ENCODE peak calls at places on chromosome 2, in nine cellular contexts. One of them, this sample, is unnamed.

GRCh38 chr2:180077295-180077906 is 70.3 kb upstream of the CWC22 start:
- DNase-seq in H1: no peak
- DNase-seq in GM13976: peak
- DNase-seq in GM12864: no peak
- DNase-seq in fibroblast of pulmonary artery: peak
- DNase-seq in GM12865: no peak
- DNase-seq in adrenal gland: no peak
- DNase-seq in HepG2: peak
- DNase-seq in D721Med: no peak
- DNase-seq in this sample: peak

GRCh38 chr2:174058022-174058421 is 92.8 kb upstream of the SP3 start:
- DNase-seq in D721Med: no peak
- DNase-seq in GM12865: no peak
- DNase-seq in fibroblast of pulmonary artery: no peak
- DNase-seq in H1: no peak
- DNase-seq in GM12864: no peak
- DNase-seq in GM13976: no peak
- DNase-seq in HepG2: no peak
- DNase-seq in adrenal gland: no peak
- DNase-seq in this sample: no peak

GRCh38 chr2:240160291-240161086 is 20.0 kb upstream of the OTOS start:
- DNase-seq in GM13976: no peak
- DNase-seq in H1: no peak
- DNase-seq in GM12864: no peak
- DNase-seq in fibroblast of pulmonary artery: no peak
- DNase-seq in D721Med: no peak
- DNase-seq in GM12865: no peak
- DNase-seq in adrenal gland: no peak
- DNase-seq in HepG2: no peak
- DNase-seq in this sample: no peak

GRCh38 chr2:4140284-4140962 is 437.0 kb downstream of the DCDC2C start:
- DNase-seq in H1: no peak
- DNase-seq in HepG2: no peak
- DNase-seq in adrenal gland: no peak
- DNase-seq in GM12865: no peak
- DNase-seq in fibroblast of pulmonary artery: no peak
- DNase-seq in D721Med: no peak
- DNase-seq in GM13976: no peak
- DNase-seq in GM12864: no peak
- DNase-seq in this sample: no peak

GRCh38 chr2:241629762-241630435 is 7.1 kb downstream of the THAP4 start:
- DNase-seq in adrenal gland: no peak
- DNase-seq in GM12865: no peak
- DNase-seq in GM13976: no peak
- DNase-seq in D721Med: no peak
- DNase-seq in H1: no peak
- DNase-seq in fibroblast of pulmonary artery: no peak
- DNase-seq in HepG2: no peak
- DNase-seq in GM12864: no peak
- DNase-seq in this sample: no peak

GRCh38 chr2:218781691-218782528 is at the start of gene CYP27A1:
- DNase-seq in GM12865: no peak
- DNase-seq in D721Med: no peak
- DNase-seq in H1: no peak
- DNase-seq in adrenal gland: peak
- DNase-seq in GM12864: no peak
- DNase-seq in HepG2: peak
- DNase-seq in fibroblast of pulmonary artery: peak
- DNase-seq in GM13976: peak
- DNase-seq in this sample: peak

GRCh38 chr2:156423674-156424282 is 12.4 kb upstream of the GPD2 start:
- DNase-seq in H1: no peak
- DNase-seq in GM12864: no peak
- DNase-seq in adrenal gland: no peak
- DNase-seq in GM12865: no peak
- DNase-seq in HepG2: no peak
- DNase-seq in D721Med: no peak
- DNase-seq in GM13976: no peak
- DNase-seq in fibroblast of pulmonary artery: no peak
- DNase-seq in this sample: no peak

GRCh38 chr2:239523944-239524310 is 123.1 kb upstream of the HDAC4 start:
- DNase-seq in GM12864: no peak
- DNase-seq in H1: no peak
- DNase-seq in GM13976: no peak
- DNase-seq in HepG2: no peak
- DNase-seq in adrenal gland: no peak
- DNase-seq in fibroblast of pulmonary artery: no peak
- DNase-seq in D721Med: no peak
- DNase-seq in GM12865: no peak
- DNase-seq in this sample: no peak

GRCh38 chr2:44479127-44479887 is 117.6 kb downstream of the CAMKMT start:
- DNase-seq in adrenal gland: peak
- DNase-seq in H1: peak
- DNase-seq in GM13976: peak
- DNase-seq in HepG2: peak
- DNase-seq in GM12865: peak
- DNase-seq in GM12864: peak
- DNase-seq in fibroblast of pulmonary artery: peak
- DNase-seq in D721Med: peak
- DNase-seq in this sample: peak

GRCh38 chr2:196218109-196218508 is 46.7 kb upstream of the STK17B start:
- DNase-seq in GM13976: no peak
- DNase-seq in GM12865: no peak
- DNase-seq in H1: no peak
- DNase-seq in GM12864: no peak
- DNase-seq in fibroblast of pulmonary artery: no peak
- DNase-seq in adrenal gland: no peak
- DNase-seq in HepG2: no peak
- DNase-seq in D721Med: no peak
- DNase-seq in this sample: no peak

GRCh38 chr2:15832310-15832709 is 108.0 kb upstream of the MYCN start:
- DNase-seq in GM13976: no peak
- DNase-seq in D721Med: no peak
- DNase-seq in H1: no peak
- DNase-seq in GM12865: no peak
- DNase-seq in HepG2: no peak
- DNase-seq in adrenal gland: no peak
- DNase-seq in fibroblast of pulmonary artery: no peak
- DNase-seq in GM12864: no peak
- DNase-seq in this sample: no peak

GRCh38 chr2:138632066-138632465 is 130.5 kb downstream of the SPOPL start:
- DNase-seq in D721Med: no peak
- DNase-seq in GM12865: no peak
- DNase-seq in GM12864: no peak
- DNase-seq in adrenal gland: no peak
- DNase-seq in fibroblast of pulmonary artery: peak
- DNase-seq in HepG2: no peak
- DNase-seq in GM13976: no peak
- DNase-seq in H1: no peak
- DNase-seq in this sample: peak

GRCh38 chr2:207239754-207240494 is 74.2 kb upstream of the KLF7 start:
- DNase-seq in D721Med: no peak
- DNase-seq in GM12865: no peak
- DNase-seq in fibroblast of pulmonary artery: peak
- DNase-seq in GM12864: no peak
- DNase-seq in HepG2: no peak
- DNase-seq in H1: no peak
- DNase-seq in adrenal gland: peak
- DNase-seq in GM13976: no peak
- DNase-seq in this sample: peak

GRCh38 chr2:183010112-183010511 is 28.1 kb downstream of the NCKAP1 start:
- DNase-seq in D721Med: no peak
- DNase-seq in fibroblast of pulmonary artery: peak
- DNase-seq in GM13976: no peak
- DNase-seq in HepG2: no peak
- DNase-seq in adrenal gland: peak
- DNase-seq in GM12865: no peak
- DNase-seq in H1: peak
- DNase-seq in GM12864: no peak
- DNase-seq in this sample: peak

GRCh38 chr2:231691251-231691772 is 17.0 kb upstream of the PTMA start:
- DNase-seq in D721Med: no peak
- DNase-seq in fibroblast of pulmonary artery: no peak
- DNase-seq in adrenal gland: no peak
- DNase-seq in GM12865: no peak
- DNase-seq in H1: no peak
- DNase-seq in HepG2: no peak
- DNase-seq in GM12864: no peak
- DNase-seq in GM13976: no peak
- DNase-seq in this sample: no peak

GRCh38 chr2:231689509-231689893 is 18.8 kb upstream of the PTMA start:
- DNase-seq in D721Med: no peak
- DNase-seq in adrenal gland: peak
- DNase-seq in HepG2: no peak
- DNase-seq in GM12864: no peak
- DNase-seq in fibroblast of pulmonary artery: no peak
- DNase-seq in GM13976: no peak
- DNase-seq in GM12865: no peak
- DNase-seq in H1: no peak
- DNase-seq in this sample: no peak

GRCh38 chr2:231696004-231696367 is 12.3 kb upstream of the PTMA start:
- DNase-seq in fibroblast of pulmonary artery: no peak
- DNase-seq in HepG2: no peak
- DNase-seq in D721Med: no peak
- DNase-seq in GM12865: no peak
- DNase-seq in GM12864: no peak
- DNase-seq in H1: no peak
- DNase-seq in adrenal gland: no peak
- DNase-seq in GM13976: no peak
- DNase-seq in this sample: no peak

GRCh38 chr2:231693956-231694355 is 14.4 kb upstream of the PTMA start:
- DNase-seq in D721Med: no peak
- DNase-seq in adrenal gland: no peak
- DNase-seq in H1: no peak
- DNase-seq in GM12864: no peak
- DNase-seq in fibroblast of pulmonary artery: no peak
- DNase-seq in GM12865: no peak
- DNase-seq in HepG2: no peak
- DNase-seq in GM13976: no peak
- DNase-seq in this sample: no peak

DNA sequence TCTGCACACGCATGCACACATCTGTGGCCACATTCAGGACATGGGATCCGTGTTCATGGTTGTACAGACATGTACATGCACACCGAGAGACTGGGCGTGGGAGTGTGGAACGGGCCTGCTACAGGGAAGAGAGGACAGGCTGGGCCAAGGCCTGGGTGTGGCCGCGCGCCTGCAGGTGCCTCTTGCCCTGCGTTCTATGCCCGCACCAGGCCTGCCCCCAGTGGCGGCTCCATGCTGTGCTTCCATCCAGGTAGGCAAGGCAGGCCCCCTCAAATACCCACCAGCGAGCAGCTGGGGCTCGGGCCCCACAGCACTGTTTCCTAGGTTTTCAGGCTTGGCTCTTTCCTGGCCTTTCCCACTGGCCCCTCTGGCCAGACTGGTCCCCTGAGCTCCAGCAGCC is 15.5 kb upstream of the PTMA start:
- DNase-seq in D721Med: no peak
- DNase-seq in GM12865: no peak
- DNase-seq in HepG2: no peak
- DNase-seq in GM12864: no peak
- DNase-seq in fibroblast of pulmonary artery: no peak
- DNase-seq in adrenal gland: no peak
- DNase-seq in GM13976: no peak
- DNase-seq in H1: no peak
- DNase-seq in this sample: no peak
- TF ChIP-seq CTCF in D721Med: no peak
- TF ChIP-seq CTCF in GM12865: no peak
- TF ChIP-seq CTCF in HepG2: peak
- TF ChIP-seq CTCF in GM12864: peak
- TF ChIP-seq CTCF in fibroblast of pulmonary artery: no peak
- TF ChIP-seq CTCF in adrenal gland: no peak
- TF ChIP-seq CTCF in GM13976: no peak
- TF ChIP-seq CTCF in H1: no peak
- TF ChIP-seq CTCF in this sample: no peak

GRCh38 chr2:201116959-201117734 is 1.2 kb downstream of the CFLAR start:
- DNase-seq in D721Med: no peak
- DNase-seq in GM12864: no peak
- DNase-seq in H1: no peak
- DNase-seq in GM13976: peak
- DNase-seq in GM12865: peak
- DNase-seq in HepG2: peak
- DNase-seq in adrenal gland: peak
- DNase-seq in fibroblast of pulmonary artery: peak
- DNase-seq in this sample: peak
- TF ChIP-seq CTCF in D721Med: no peak
- TF ChIP-seq CTCF in GM12864: peak
- TF ChIP-seq CTCF in H1: no peak
- TF ChIP-seq CTCF in GM13976: peak
- TF ChIP-seq CTCF in GM12865: peak
- TF ChIP-seq CTCF in HepG2: no peak
- TF ChIP-seq CTCF in adrenal gland: peak
- TF ChIP-seq CTCF in fibroblast of pulmonary artery: peak
- TF ChIP-seq CTCF in this sample: peak

DNA sequence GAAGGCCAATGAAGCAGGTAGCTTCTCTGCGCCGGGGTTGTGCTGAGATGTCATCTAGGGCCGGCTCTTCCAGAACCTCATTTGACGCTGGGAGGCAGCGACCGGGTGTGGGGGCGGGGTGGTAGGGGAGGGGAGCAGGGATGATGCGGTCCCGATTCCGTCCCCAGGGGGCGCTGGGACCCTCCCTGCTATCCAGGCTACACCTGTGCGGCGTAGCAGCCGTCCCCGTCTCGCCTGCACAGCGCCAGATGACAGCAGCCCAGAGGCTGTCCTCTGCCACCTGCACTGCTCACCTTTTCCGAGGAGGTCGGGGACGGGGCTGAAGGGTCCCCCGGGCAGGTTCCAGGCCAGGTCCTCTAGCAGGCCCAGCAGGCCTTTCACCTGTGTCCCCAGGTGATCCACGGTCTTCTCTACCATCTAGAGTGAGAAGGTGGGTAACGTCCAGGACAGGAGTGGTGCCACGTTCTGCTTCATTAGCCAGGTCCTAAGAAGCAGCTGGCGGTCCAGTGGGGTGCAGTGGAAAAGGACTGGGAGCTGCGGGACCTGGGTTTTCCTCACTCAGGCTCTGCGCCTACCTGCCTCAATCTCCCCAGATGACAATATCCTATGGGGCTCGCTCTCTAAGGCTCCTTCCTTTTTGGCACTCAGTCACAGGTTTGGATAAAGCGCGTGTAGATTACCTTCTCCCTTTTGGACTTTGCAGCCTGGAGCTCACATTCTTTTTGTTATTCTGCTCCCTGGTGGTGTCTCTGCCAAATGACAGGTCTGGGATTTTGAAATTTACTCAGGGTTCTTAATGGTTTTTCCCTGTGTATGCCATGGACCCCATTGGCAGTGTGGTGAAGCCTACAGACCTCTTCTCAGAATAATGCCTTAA is 56.0 kb upstream of the RAB6C start:
- DNase-seq in GM12865: peak
- DNase-seq in adrenal gland: peak
- DNase-seq in GM12864: no peak
- DNase-seq in GM13976: peak
- DNase-seq in fibroblast of pulmonary artery: peak
- DNase-seq in H1: peak
- DNase-seq in D721Med: no peak
- DNase-seq in HepG2: peak
- DNase-seq in this sample: peak
- TF ChIP-seq CTCF in GM12865: peak
- TF ChIP-seq CTCF in adrenal gland: peak
- TF ChIP-seq CTCF in GM12864: peak
- TF ChIP-seq CTCF in GM13976: peak
- TF ChIP-seq CTCF in fibroblast of pulmonary artery: peak
- TF ChIP-seq CTCF in H1: peak
- TF ChIP-seq CTCF in D721Med: peak
- TF ChIP-seq CTCF in HepG2: peak
- TF ChIP-seq CTCF in this sample: peak

GRCh38 chr2:202104286-202104870 is 31.3 kb downstream of the KIAA2012 start:
- DNase-seq in HepG2: peak
- DNase-seq in GM12864: peak
- DNase-seq in H1: peak
- DNase-seq in GM12865: peak
- DNase-seq in D721Med: no peak
- DNase-seq in GM13976: peak
- DNase-seq in fibroblast of pulmonary artery: peak
- DNase-seq in adrenal gland: peak
- DNase-seq in this sample: peak
- TF ChIP-seq CTCF in HepG2: peak
- TF ChIP-seq CTCF in GM12864: peak
- TF ChIP-seq CTCF in H1: peak
- TF ChIP-seq CTCF in GM12865: peak
- TF ChIP-seq CTCF in D721Med: peak
- TF ChIP-seq CTCF in GM13976: peak
- TF ChIP-seq CTCF in fibroblast of pulmonary artery: peak
- TF ChIP-seq CTCF in adrenal gland: peak
- TF ChIP-seq CTCF in this sample: peak

This sample was measured in epithelial cell of esophagus.